ENCODE peak calls at places on chromosomes 4 and X, in five cellular contexts. J is stomach, M is HCT116, P is right lobe of liver, Y is ovary. U is an unnamed sample. For H3K4me1, the result is how much of the 10 kb centered on the place peaks cover.

GRCh38 chr4:185082549-185082948 is 60.5 kb upstream of the SLC25A4 start:
- DNase-seq in J (no peak), M (no peak), P (no peak), Y (no peak), U (no peak)

GRCh38 chr4:178814908-178815307 is 1372.7 kb upstream of the AGA start:
- DNase-seq in J (no peak), M (no peak), P (no peak), Y (no peak), U (no peak)

GRCh38 chr4:143432258-143432591 is 81.3 kb upstream of the SMARCA5 start:
- DNase-seq in J (no peak), M (no peak), P (no peak), Y (no peak), U (no peak)

GRCh38 chr4:22235798-22236197 is 280.1 kb downstream of the ADGRA3 start:
- DNase-seq in J (no peak), M (no peak), P (no peak), Y (no peak), U (no peak)

GRCh38 chr4:176287546-176287945 is 18.5 kb upstream of the ASB5 start:
- DNase-seq in J (no peak), M (no peak), P (no peak), Y (no peak), U (no peak)

GRCh38 chr4:7788687-7789425 is 150.8 kb downstream of the AFAP1 start:
- DNase-seq in J (no peak), M (no peak), P (no peak), Y (no peak), U (no peak)

GRCh38 chrX:104852241-104852640 is 286.2 kb downstream of the IL1RAPL2 start:
- DNase-seq in J (no peak), M (no peak), P (no peak), Y (no peak), U (no peak)

GRCh38 chr4:5822617-5823016 is 70.3 kb downstream of the CRMP1 start:
- DNase-seq in J (no peak), M (no peak), P (no peak), Y (no peak), U (no peak)

GRCh38 chrX:72295745-72296144 is 10.0 kb downstream of the CITED1 start:
- DNase-seq in J (no peak), M (no peak), P (no peak), Y (no peak), U (no peak)

DNA sequence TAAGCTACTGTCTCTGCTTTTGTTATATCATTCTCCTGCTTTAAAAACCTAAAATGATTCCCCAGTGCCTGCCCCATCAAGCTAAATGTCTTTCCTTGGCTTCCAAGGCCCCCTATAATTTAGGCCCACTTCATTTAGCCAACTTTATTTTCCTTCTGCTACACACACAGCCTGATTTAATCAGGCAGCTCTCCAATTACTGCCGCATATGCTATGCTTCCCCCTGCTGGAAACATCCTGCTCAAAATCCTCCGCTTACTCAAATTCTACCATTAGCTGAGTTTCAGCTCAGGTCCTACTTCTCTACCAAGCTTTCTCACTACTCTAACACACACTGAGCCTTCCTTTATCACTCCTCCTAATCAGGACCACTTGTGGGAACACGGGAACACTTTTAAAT is 17.0 kb downstream of the LAMP2 start:
- DNase-seq in J (no peak), M (no peak), P (no peak), Y (no peak), U (no peak)
- TF ChIP-seq CTCF in J (no peak), M (peak), P (peak), Y (no peak), U (no peak)

GRCh38 chrX:70169281-70169680 is 8.0 kb upstream of the DGAT2L6 start:
- DNase-seq in J (no peak), M (no peak), P (no peak), Y (no peak), U (no peak)
- H3K4me1 ChIP-seq in J (under half), M (under half), P (under half), Y (under half), U (under half)

GRCh38 chrX:51395807-51396728 is 63.4 kb downstream of the NUDT10 start:
- DNase-seq in J (no peak), M (no peak), P (peak), Y (peak), U (peak)
- TF ChIP-seq CTCF in J (peak), M (no peak), P (peak), Y (peak), U (no peak)

GRCh38 chrX:120751683-120752082 is 121.8 kb upstream of the C1GALT1C1 start:
- DNase-seq in J (no peak), M (no peak), P (no peak), Y (no peak), U (no peak)
- H3K4me1 ChIP-seq in J (under half), M (under half), P (under half), Y (under half), U (under half)

DNA sequence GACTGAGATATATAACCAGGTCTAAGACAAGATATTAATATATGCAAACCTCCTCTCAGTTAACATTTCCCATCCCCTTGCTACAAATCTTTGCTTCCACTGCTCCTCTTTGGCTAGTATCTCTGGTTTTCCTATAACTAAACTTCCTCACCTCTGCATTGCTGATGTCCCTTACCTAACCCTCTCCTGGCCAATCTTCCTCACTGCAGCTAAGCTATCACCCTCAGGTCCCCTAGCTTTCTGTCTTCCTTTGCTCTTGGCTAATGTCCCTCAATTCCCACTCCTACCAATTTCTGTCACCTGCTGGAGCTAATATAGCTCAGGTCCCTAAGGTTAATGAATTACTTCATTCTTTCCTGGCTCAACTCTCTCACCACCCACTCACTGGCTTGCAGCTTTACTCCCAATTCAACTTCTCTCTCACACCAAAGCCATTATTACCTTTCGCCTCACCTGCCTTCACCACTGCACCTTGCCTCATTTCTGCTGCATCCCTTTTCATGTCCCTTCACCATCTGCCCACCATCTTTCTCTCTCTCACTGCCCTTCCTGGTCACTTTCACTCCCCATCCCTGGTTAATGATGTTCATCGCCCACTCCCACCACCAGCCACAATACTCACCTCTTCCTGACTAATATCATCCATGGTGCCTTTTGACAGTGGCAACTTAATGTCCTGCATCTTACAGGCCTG is 26.7 kb downstream of the SMC1A start:
- DNase-seq in J (no peak), M (no peak), P (no peak), Y (no peak), U (no peak)
- TF ChIP-seq CTCF in J (no peak), M (no peak), P (no peak), Y (no peak), U (no peak)

DNA sequence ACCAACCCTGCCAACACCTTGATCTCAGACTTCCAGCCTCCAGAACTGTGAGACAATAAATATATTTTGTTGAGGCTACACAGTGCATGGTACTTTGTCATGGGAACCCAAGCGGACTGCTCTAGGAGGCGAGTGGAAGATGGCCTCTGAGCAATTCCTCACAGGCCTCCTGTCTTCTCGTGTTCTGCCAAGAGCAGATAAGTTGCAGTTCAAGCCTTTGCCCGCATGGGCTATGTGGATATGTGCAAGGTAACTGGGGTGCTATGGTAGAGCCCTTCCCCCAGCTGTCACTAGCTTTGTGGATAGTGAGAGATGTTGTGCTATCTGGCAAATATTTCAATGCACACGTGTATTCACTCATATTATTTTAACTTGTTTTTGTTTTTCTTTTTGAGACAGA is 156.0 kb upstream of the BCOR start:
- DNase-seq in J (no peak), M (no peak), P (no peak), Y (no peak), U (no peak)
- H3K4me1 ChIP-seq in J (under half), M (under half), P (under half), Y (under half), U (under half)

GRCh38 chrX:112819813-112820212 is 20.8 kb downstream of the AMOT start:
- DNase-seq in J (no peak), M (no peak), P (no peak), Y (no peak), U (no peak)

GRCh38 chrX:112819013-112819635 is 21.5 kb downstream of the AMOT start:
- DNase-seq in J (no peak), M (no peak), P (no peak), Y (peak), U (no peak)

GRCh38 chrX:112820364-112821308 is 20.0 kb downstream of the AMOT start:
- DNase-seq in J (no peak), M (no peak), P (no peak), Y (no peak), U (no peak)

GRCh38 chrX:112826020-112826419 is 14.6 kb downstream of the AMOT start:
- DNase-seq in J (no peak), M (no peak), P (no peak), Y (no peak), U (no peak)

GRCh38 chrX:112822892-112823291 is 17.7 kb downstream of the AMOT start:
- DNase-seq in J (no peak), M (no peak), P (no peak), Y (no peak), U (no peak)
- TF ChIP-seq CTCF in J (no peak), M (no peak), P (no peak), Y (no peak), U (no peak)

GRCh38 chr4:110629214-110629754 is 6.4 kb upstream of the PITX2 start:
- DNase-seq in J (no peak), M (no peak), P (no peak), Y (no peak), U (no peak)
- H3K4me1 ChIP-seq in J (under half), M (under half), P (under half), Y (under half), U (under half)

GRCh38 chr4:102536768-102537167 is 35.6 kb downstream of the NFKB1 start:
- DNase-seq in J (no peak), M (no peak), P (no peak), Y (no peak), U (no peak)
- TF ChIP-seq CTCF in J (no peak), M (no peak), P (no peak), Y (no peak), U (no peak)

U was measured in pancreas.